ENCODE peak calls at places on chromosomes 6 and 20, in four cellular contexts. N, O, C and T are unnamed samples.
A peak's percentile ranks its signal among the peaks of the same experiment; 100 is the strongest.

GRCh38 chr6:15355683-15356099 is 109.8 kb downstream of the JARID2 start:
- DNase-seq in N (no peak), O (no peak), C (no peak), T (no peak)

GRCh38 chr6:43434001-43434400 is 6.7 kb downstream of the ABCC10 start:
- DNase-seq in N (no peak), O (no peak), C (no peak), T (no peak)

GRCh38 chr6:90350689-90351554 is 54.3 kb upstream of the BACH2 start:
- DNase-seq in N (no peak), O (no peak), C (no peak), T (no peak)

GRCh38 chr20:56630086-56630493 is 984 bp downstream of the TFAP2C start:
- DNase-seq in N (peak; percentile 88), O (no peak), C (peak; percentile 63), T (peak; percentile 65)

GRCh38 chr6:141719476-141719875 is 413.2 kb upstream of the GJE1 start:
- DNase-seq in N (no peak), O (no peak), C (no peak), T (no peak)

GRCh38 chr6:3442444-3443220 is 14.2 kb downstream of the SLC22A23 start:
- DNase-seq in N (no peak), O (no peak), C (no peak), T (no peak)

GRCh38 chr6:75049308-75049707 is 156.5 kb downstream of the COL12A1 start:
- DNase-seq in N (no peak), O (no peak), C (no peak), T (no peak)

GRCh38 chr20:40763646-40764295 is 74.7 kb upstream of the MAFB start:
- DNase-seq in N (no peak), O (no peak), C (no peak), T (no peak)

GRCh38 chr6:14922306-14922705 is 323.6 kb upstream of the JARID2 start:
- DNase-seq in N (no peak), O (no peak), C (no peak), T (no peak)

GRCh38 chr6:44856495-44856878 is 469.0 kb downstream of the CDC5L start:
- DNase-seq in N (no peak), O (no peak), C (no peak), T (no peak)

GRCh38 chr6:32785781-32786533 is 22.6 kb upstream of the HLA-DQB2 start:
- DNase-seq in N (peak; percentile 37), O (peak; percentile 57), C (no peak), T (peak; percentile 61)

GRCh38 chr6:69096681-69097080 is 461.6 kb downstream of the ADGRB3 start:
- DNase-seq in N (no peak), O (no peak), C (no peak), T (no peak)

GRCh38 chr6:96086745-96087144 is 71.0 kb downstream of the FUT9 start:
- DNase-seq in N (no peak), O (no peak), C (no peak), T (no peak)

GRCh38 chr20:62282103-62282502 is 20.7 kb upstream of the ADRM1 start:
- DNase-seq in N (no peak), O (no peak), C (no peak), T (no peak)

GRCh38 chr20:2820896-2821869 is 5.0 kb downstream of the TMEM239 start:
- DNase-seq in N (no peak), O (no peak), C (no peak), T (peak; percentile 14)

GRCh38 chr20:1357921-1358671 is 29.2 kb upstream of the SDCBP2 start:
- DNase-seq in N (no peak), O (no peak), C (no peak), T (no peak)

GRCh38 chr6:71421611-71422010 is 133.0 kb downstream of the OGFRL1 start:
- DNase-seq in N (no peak), O (no peak), C (no peak), T (no peak)

GRCh38 chr20:48283470-48284110 is 498.3 kb upstream of the SULF2 start:
- DNase-seq in N (no peak), O (peak; percentile 22), C (peak; percentile 33), T (no peak)

GRCh38 chr6:115796829-115797228 is 263.9 kb downstream of the FRK start:
- DNase-seq in N (no peak), O (no peak), C (no peak), T (no peak)

GRCh38 chr6:140178550-140179334 is 804.3 kb upstream of the CITED2 start:
- DNase-seq in N (no peak), O (no peak), C (no peak), T (no peak)

GRCh38 chr6:158818580-158819212 is 472 bp downstream of the EZR start:
- DNase-seq in N (peak; percentile 47), O (peak; percentile 56), C (peak; percentile 72), T (peak; percentile 58)

GRCh38 chr20:52805892-52806291 is 166.3 kb upstream of the TSHZ2 start:
- DNase-seq in N (no peak), O (no peak), C (no peak), T (no peak)

GRCh38 chr20:43507150-43508080 is at the start of gene L3MBTL1:
- DNase-seq in N (peak; percentile 82), O (no peak), C (peak; percentile 58), T (peak; percentile 74)

GRCh38 chr6:28478518-28478917 is 35.2 kb upstream of the ZSCAN23 start:
- DNase-seq in N (no peak), O (no peak), C (no peak), T (no peak)

GRCh38 chr6:10801224-10801848 is 37.0 kb downstream of the MAK start:
- DNase-seq in N (peak; percentile 56), O (peak; percentile 27), C (peak; percentile 59), T (peak; percentile 66)

GRCh38 chr6:34232901-34233300 is 3.8 kb upstream of the HMGA1 start:
- DNase-seq in N (no peak), O (no peak), C (no peak), T (no peak)

GRCh38 chr20:36794116-36794474 is 20.5 kb upstream of the DSN1 start:
- DNase-seq in N (no peak), O (no peak), C (no peak), T (no peak)

GRCh38 chr20:61887694-61888093 is 178.0 kb downstream of the TAF4 start:
- DNase-seq in N (no peak), O (no peak), C (no peak), T (no peak)

GRCh38 chr6:8639928-8640649 is 204.7 kb upstream of the SLC35B3 start:
- DNase-seq in N (no peak), O (no peak), C (no peak), T (no peak)
- H3K27ac ChIP-seq in N (no peak overlapping the region), O (no peak overlapping the region), C (no peak overlapping the region), T (no peak overlapping the region)

DNA sequence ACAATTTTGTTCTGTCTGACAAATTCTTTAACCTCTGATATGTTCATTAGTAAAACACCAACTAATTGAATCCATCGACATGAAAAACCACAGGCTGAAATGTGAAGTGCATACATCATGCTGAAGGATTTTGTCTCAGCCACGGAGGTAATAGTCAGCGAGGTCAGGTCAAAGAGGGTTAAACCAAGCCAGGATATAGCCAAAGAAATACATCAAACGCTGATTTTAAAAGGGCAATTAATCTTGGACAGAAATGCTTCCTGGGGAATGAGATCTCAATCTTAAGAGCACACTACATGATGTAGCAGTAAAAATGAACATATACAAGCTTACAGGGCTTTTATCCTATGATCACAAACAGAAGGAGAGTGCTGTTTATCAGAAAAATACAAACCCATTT is 106.7 kb downstream of the PRDM1 start:
- DNase-seq in N (no peak), O (no peak), C (no peak), T (no peak)
- H3K27ac ChIP-seq in N (no peak overlapping the region), O (no peak overlapping the region), C (no peak overlapping the region), T (no peak overlapping the region)

GRCh38 chr6:37691904-37692806 is 5.5 kb downstream of the MDGA1 start:
- DNase-seq in N (peak; percentile 69), O (peak; percentile 67), C (peak; percentile 74), T (peak; percentile 85)
- H3K27ac ChIP-seq in N (no peak overlapping the region), O (no peak overlapping the region), C (no peak overlapping the region), T (no peak overlapping the region)

DNA sequence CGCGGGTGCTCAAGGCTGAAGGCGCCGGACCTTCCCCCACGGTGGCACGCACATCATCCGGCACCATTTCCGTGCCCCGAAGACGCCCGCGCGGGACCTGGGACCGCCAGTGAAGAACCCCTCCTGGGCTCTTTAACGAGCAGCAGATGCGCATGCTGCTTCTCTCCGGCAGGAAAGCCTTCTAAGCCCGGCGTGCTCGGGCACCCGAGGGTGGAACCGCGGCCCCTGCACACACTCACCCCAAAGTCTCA is 220 bp downstream of the FOXQ1 start:
- DNase-seq in N (no peak), O (no peak), C (no peak), T (no peak)
- H3K27ac ChIP-seq in N (peak overlapping the region; percentile 79), O (no peak overlapping the region), C (peak overlapping the region; percentile 81), T (no peak overlapping the region)

GRCh38 chr6:126341126-126341525 is 1.2 kb downstream of the CENPW start:
- DNase-seq in N (no peak), O (no peak), C (no peak), T (no peak)
- H3K27ac ChIP-seq in N (no peak overlapping the region), O (no peak overlapping the region), C (no peak overlapping the region), T (no peak overlapping the region)

GRCh38 chr6:754202-754601 is 61.3 kb upstream of the EXOC2 start:
- DNase-seq in N (no peak), O (no peak), C (no peak), T (no peak)
- H3K27ac ChIP-seq in N (no peak overlapping the region), O (no peak overlapping the region), C (no peak overlapping the region), T (no peak overlapping the region)

GRCh38 chr6:150194200-150194599 is 51.4 kb downstream of the PPP1R14C start:
- DNase-seq in N (no peak), O (no peak), C (no peak), T (no peak)

GRCh38 chr6:150199241-150199640 is 56.4 kb downstream of the PPP1R14C start:
- DNase-seq in N (no peak), O (no peak), C (no peak), T (no peak)

GRCh38 chr6:150198532-150198931 is 55.7 kb downstream of the PPP1R14C start:
- DNase-seq in N (no peak), O (no peak), C (no peak), T (no peak)

GRCh38 chr6:150195996-150196417 is 53.2 kb downstream of the PPP1R14C start:
- DNase-seq in N (no peak), O (no peak), C (no peak), T (no peak)

DNA sequence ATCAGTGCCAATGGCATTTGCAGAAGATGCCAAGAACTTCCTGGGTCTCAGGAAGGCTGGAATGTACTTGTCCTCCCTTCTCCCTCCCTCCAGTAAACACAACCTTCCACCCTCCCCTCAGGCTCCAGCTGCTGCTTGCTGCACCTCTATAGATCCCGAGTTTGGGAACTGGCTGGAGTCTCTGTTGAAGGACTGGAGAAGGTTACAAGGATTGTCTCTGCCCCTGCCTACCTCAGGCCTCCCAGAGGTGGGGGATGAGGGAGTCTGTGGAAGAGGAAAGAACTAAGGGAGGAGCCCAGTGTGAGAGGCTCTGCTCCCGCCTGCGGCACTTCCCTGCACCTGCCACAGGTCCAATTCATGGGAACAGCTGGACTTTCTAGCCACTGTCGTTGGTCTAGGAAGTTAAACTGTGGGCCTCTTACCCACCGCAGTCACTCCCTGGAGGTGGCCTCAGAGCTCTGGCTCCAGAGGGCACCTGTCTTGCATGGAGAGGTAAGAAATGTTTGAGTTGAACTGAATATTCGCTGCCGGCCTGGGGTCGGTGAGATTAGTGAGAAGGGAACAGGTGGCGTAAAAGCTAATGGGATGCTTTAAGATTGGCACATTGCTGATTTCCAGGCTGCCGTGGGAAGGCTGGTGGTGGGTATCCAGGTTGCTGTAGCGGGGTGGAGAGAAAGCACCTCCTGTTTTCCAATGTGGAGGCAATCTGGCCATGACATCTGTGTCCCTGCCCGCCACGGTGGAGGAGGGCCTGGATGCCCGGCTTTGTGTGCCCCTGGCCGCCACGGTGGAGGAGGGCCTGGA is 54.3 kb downstream of the PPP1R14C start:
- DNase-seq in N (no peak), O (no peak), C (no peak), T (no peak)
- H3K27ac ChIP-seq in N (no peak overlapping the region), O (no peak overlapping the region), C (peak overlapping the region; percentile 20), T (no peak overlapping the region)